ENCODE peak calls at places on chromosomes 6 and 20, in four cellular contexts. P is naive thymus-derived CD4-positive, alpha-beta T cell; S is lung; O is thyroid gland. U is an unnamed sample. For H3K4me1, the result is how much of the 10 kb centered on the place peaks cover.

GRCh38 chr6:34466242-34467185 is 638 bp downstream of the PACSIN1 start:
- DNase-seq in P (no peak), S (no peak), O (no peak), U (no peak)

GRCh38 chr6:42402184-42402583 is 49.5 kb downstream of the TRERF1 start:
- DNase-seq in P (no peak), S (no peak), O (no peak), U (no peak)

GRCh38 chr6:10521104-10521808 is at the start of gene GCNT2:
- DNase-seq in P (no peak), S (peak), O (peak), U (no peak)

GRCh38 chr6:153449279-153449678 is 318.2 kb upstream of the RGS17 start:
- DNase-seq in P (no peak), S (no peak), O (no peak), U (no peak)

GRCh38 chr20:6231551-6231950 is 108.7 kb upstream of the FERMT1 start:
- DNase-seq in P (no peak), S (no peak), O (no peak), U (no peak)

GRCh38 chr6:72955666-72956065 is 269.6 kb downstream of the KHDC1L start:
- DNase-seq in P (no peak), S (no peak), O (peak), U (no peak)

GRCh38 chr6:125077453-125077852 is 76.1 kb upstream of the TPD52L1 start:
- DNase-seq in P (no peak), S (no peak), O (no peak), U (no peak)

GRCh38 chr20:22626501-22626900 is 42.1 kb upstream of the FOXA2 start:
- DNase-seq in P (no peak), S (no peak), O (no peak), U (no peak)

GRCh38 chr20:52972190-52972937 is at the start of gene TSHZ2:
- DNase-seq in P (peak), S (peak), O (peak), U (peak)

GRCh38 chr6:155481215-155481614 is 25.6 kb upstream of the NOX3 start:
- DNase-seq in P (no peak), S (no peak), O (no peak), U (no peak)

GRCh38 chr20:9510926-9511325 is 3.5 kb upstream of the LAMP5 start:
- DNase-seq in P (no peak), S (no peak), O (no peak), U (no peak)

GRCh38 chr6:114007451-114007953 is 36.6 kb upstream of the HDAC2 start:
- DNase-seq in P (no peak), S (no peak), O (no peak), U (no peak)

GRCh38 chr6:3139090-3139903 is 18.0 kb downstream of the TUBB2A start:
- DNase-seq in P (no peak), S (peak), O (peak), U (no peak)

GRCh38 chr6:136599324-136600011 is 49.2 kb upstream of the MAP7 start:
- DNase-seq in P (no peak), S (no peak), O (peak), U (no peak)

GRCh38 chr20:55353206-55353605 is 652.1 kb downstream of the CBLN4 start:
- DNase-seq in P (no peak), S (no peak), O (no peak), U (no peak)
- H3K4me1 ChIP-seq in P (under half), S (under half), O (under half), U (under half)

GRCh38 chr20:32675223-32675975 is 1.7 kb upstream of the C20orf203 start:
- DNase-seq in P (no peak), S (no peak), O (no peak), U (no peak)
- H3K4me1 ChIP-seq in P (under half), S (under half), O (under half), U (under half)

GRCh38 chr20:40103420-40103819 is 585.6 kb downstream of the MAFB start:
- DNase-seq in P (no peak), S (no peak), O (no peak), U (no peak)

DNA sequence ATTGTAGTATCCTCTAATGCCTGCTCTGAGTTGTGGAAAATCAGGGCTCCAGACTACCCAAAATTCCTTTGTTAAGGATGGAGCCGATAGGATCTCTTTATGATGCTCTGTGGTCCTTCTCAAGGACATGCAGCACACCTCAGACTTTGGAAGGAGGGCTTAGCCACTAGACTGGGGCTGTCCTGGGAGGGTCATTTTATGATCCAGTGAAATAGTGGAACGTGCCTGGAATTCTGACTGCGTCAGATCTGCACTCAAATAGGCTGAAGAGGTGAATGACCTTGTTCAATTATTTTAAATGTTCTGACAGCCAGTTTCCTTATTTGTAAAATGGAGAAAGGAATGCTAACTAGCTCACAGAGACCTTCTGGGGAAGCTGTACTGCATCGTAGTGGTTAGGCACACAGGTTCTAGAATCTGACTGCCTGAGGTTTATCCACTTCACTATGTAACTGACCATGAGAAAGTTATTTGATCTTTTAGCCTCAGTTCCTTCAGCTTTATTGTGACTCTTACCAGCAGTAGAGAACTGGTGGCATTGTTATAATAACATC is 587.5 kb downstream of the MAFB start:
- DNase-seq in P (no peak), S (no peak), O (no peak), U (no peak)
- H3K4me1 ChIP-seq in P (under half), S (under half), O (under half), U (under half)

GRCh38 chr6:143535189-143535614 is 23.7 kb upstream of the FUCA2 start:
- DNase-seq in P (no peak), S (no peak), O (no peak), U (no peak)

GRCh38 chr6:143539106-143539505 is 27.6 kb upstream of the FUCA2 start:
- DNase-seq in P (no peak), S (no peak), O (no peak), U (no peak)

GRCh38 chr6:143536461-143536865 is 24.9 kb upstream of the FUCA2 start:
- DNase-seq in P (peak), S (peak), O (peak), U (peak)

GRCh38 chr6:143538374-143538773 is 26.9 kb upstream of the FUCA2 start:
- DNase-seq in P (no peak), S (no peak), O (no peak), U (no peak)

DNA sequence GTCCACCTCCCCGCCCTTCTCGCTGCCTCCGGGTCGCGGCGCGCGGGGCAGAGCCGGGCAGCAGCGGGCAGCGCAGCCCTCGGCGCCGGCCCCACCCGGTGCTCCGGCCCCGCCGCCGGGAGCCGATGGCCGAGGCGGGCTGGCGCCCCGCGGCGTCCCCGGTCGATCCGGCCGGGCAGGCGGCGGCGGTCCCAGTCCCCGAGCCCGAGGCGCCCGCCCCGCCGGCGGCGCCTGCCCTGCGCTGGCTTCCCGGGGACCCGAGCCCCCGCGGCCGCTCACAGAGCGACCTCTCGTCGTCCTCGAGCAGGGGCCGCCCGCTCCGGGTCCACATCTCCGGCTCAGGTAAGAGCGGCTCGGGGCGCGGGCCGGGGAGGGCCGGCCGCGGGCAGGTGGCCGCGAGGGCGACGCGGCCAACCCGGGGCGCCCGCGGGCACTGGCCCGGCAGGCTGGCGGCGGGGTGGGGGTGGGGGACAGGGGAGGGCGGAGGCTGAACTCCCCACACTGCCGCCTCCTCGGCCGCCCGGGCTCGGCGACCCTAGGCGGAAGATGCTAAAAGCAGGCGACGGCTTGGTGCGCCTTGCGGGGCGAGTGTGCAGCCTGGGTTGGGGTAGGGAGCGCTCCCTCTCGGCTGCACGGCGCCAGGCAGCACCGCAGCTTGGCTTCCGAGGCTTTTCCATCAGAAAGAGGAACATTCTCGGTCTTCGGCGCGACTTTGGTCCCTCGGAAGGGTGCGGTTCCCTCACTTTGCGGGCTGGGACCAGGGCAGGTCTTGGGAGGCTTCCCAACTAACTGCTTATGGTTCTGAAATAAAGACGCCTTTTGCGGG is 25.6 kb upstream of the FUCA2 start:
- DNase-seq in P (peak), S (peak), O (peak), U (peak)
- H3K4me1 ChIP-seq in P (under half), S (under half), O (under half), U (under half)